ENCODE peak calls at places on chromosomes 16 and 17, in ten cellular contexts. One of them, this sample, is unnamed.

GRCh38 chr16:74226361-74226979 is 70.1 kb upstream of the PSMD7 start:
- DNase-seq in T-helper 22 cell: no peak
- DNase-seq in CD4-positive, alpha-beta memory T cell: no peak
- DNase-seq in right cardiac atrium: no peak
- DNase-seq in T-helper 17 cell: no peak
- DNase-seq in WERI-Rb-1: no peak
- DNase-seq in mucosa of gallbladder: no peak
- DNase-seq in Right ventricle myocardium superior: no peak
- DNase-seq in activated T-helper 1 cell treated with Interleukin-2 at 50 U/mL for 16 hours: no peak
- DNase-seq in stimulated activated CD8-positive, alpha-beta memory T cell treated with anti-CD3 and anti-CD28 coated beads, Interleukin-7, amount 100 ng/mL, for 4 hours: no peak
- DNase-seq in this sample: no peak

GRCh38 chr17:83173180-83173996 is 94.0 kb downstream of the METRNL start:
- DNase-seq in CD4-positive, alpha-beta memory T cell: no peak
- DNase-seq in mucosa of gallbladder: peak; percentile 7
- DNase-seq in T-helper 17 cell: no peak
- DNase-seq in right cardiac atrium: no peak
- DNase-seq in T-helper 22 cell: no peak
- DNase-seq in stimulated activated CD8-positive, alpha-beta memory T cell treated with anti-CD3 and anti-CD28 coated beads, Interleukin-7, amount 100 ng/mL, for 4 hours: no peak
- DNase-seq in WERI-Rb-1: peak; percentile 6
- DNase-seq in Right ventricle myocardium superior: peak; percentile 3
- DNase-seq in activated T-helper 1 cell treated with Interleukin-2 at 50 U/mL for 16 hours: no peak
- DNase-seq in this sample: no peak

GRCh38 chr17:46772013-46772878 is 46.2 kb downstream of the WNT3 start:
- DNase-seq in mucosa of gallbladder: no peak
- DNase-seq in Right ventricle myocardium superior: no peak
- DNase-seq in CD4-positive, alpha-beta memory T cell: no peak
- DNase-seq in WERI-Rb-1: no peak
- DNase-seq in stimulated activated CD8-positive, alpha-beta memory T cell treated with anti-CD3 and anti-CD28 coated beads, Interleukin-7, amount 100 ng/mL, for 4 hours: no peak
- DNase-seq in activated T-helper 1 cell treated with Interleukin-2 at 50 U/mL for 16 hours: no peak
- DNase-seq in right cardiac atrium: peak; percentile 41
- DNase-seq in T-helper 17 cell: no peak
- DNase-seq in T-helper 22 cell: no peak
- DNase-seq in this sample: peak; percentile 39

GRCh38 chr16:71952818-71953217 is 47.4 kb downstream of the PKD1L3 start:
- DNase-seq in activated T-helper 1 cell treated with Interleukin-2 at 50 U/mL for 16 hours: no peak
- DNase-seq in stimulated activated CD8-positive, alpha-beta memory T cell treated with anti-CD3 and anti-CD28 coated beads, Interleukin-7, amount 100 ng/mL, for 4 hours: no peak
- DNase-seq in Right ventricle myocardium superior: no peak
- DNase-seq in CD4-positive, alpha-beta memory T cell: no peak
- DNase-seq in mucosa of gallbladder: no peak
- DNase-seq in T-helper 17 cell: no peak
- DNase-seq in right cardiac atrium: no peak
- DNase-seq in T-helper 22 cell: no peak
- DNase-seq in WERI-Rb-1: no peak
- DNase-seq in this sample: no peak

GRCh38 chr17:57995076-57995956 is 7.3 kb upstream of the VEZF1 start:
- DNase-seq in T-helper 22 cell: peak; percentile 10
- DNase-seq in mucosa of gallbladder: peak; percentile 61
- DNase-seq in Right ventricle myocardium superior: peak; percentile 67
- DNase-seq in stimulated activated CD8-positive, alpha-beta memory T cell treated with anti-CD3 and anti-CD28 coated beads, Interleukin-7, amount 100 ng/mL, for 4 hours: peak; percentile 22
- DNase-seq in CD4-positive, alpha-beta memory T cell: peak; percentile 59
- DNase-seq in WERI-Rb-1: peak; percentile 84
- DNase-seq in right cardiac atrium: peak; percentile 53
- DNase-seq in T-helper 17 cell: peak; percentile 20
- DNase-seq in activated T-helper 1 cell treated with Interleukin-2 at 50 U/mL for 16 hours: peak; percentile 17
- DNase-seq in this sample: peak; percentile 22

GRCh38 chr16:30615358-30616076 is 5.3 kb upstream of the ZNF689 start:
- DNase-seq in stimulated activated CD8-positive, alpha-beta memory T cell treated with anti-CD3 and anti-CD28 coated beads, Interleukin-7, amount 100 ng/mL, for 4 hours: peak; percentile 42
- DNase-seq in WERI-Rb-1: peak; percentile 80
- DNase-seq in mucosa of gallbladder: no peak
- DNase-seq in activated T-helper 1 cell treated with Interleukin-2 at 50 U/mL for 16 hours: peak; percentile 41
- DNase-seq in Right ventricle myocardium superior: peak; percentile 60
- DNase-seq in T-helper 22 cell: peak; percentile 37
- DNase-seq in right cardiac atrium: no peak
- DNase-seq in T-helper 17 cell: peak; percentile 68
- DNase-seq in CD4-positive, alpha-beta memory T cell: peak; percentile 53
- DNase-seq in this sample: peak; percentile 44

GRCh38 chr16:89383095-89384003 is 107.0 kb downstream of the ANKRD11 start:
- DNase-seq in activated T-helper 1 cell treated with Interleukin-2 at 50 U/mL for 16 hours: no peak
- DNase-seq in Right ventricle myocardium superior: peak; percentile 66
- DNase-seq in right cardiac atrium: peak; percentile 51
- DNase-seq in mucosa of gallbladder: peak; percentile 59
- DNase-seq in WERI-Rb-1: peak; percentile 36
- DNase-seq in T-helper 22 cell: no peak
- DNase-seq in CD4-positive, alpha-beta memory T cell: no peak
- DNase-seq in stimulated activated CD8-positive, alpha-beta memory T cell treated with anti-CD3 and anti-CD28 coated beads, Interleukin-7, amount 100 ng/mL, for 4 hours: no peak
- DNase-seq in T-helper 17 cell: no peak
- DNase-seq in this sample: no peak

GRCh38 chr17:81323411-81323868 is 28.3 kb upstream of the SLC38A10 start:
- DNase-seq in activated T-helper 1 cell treated with Interleukin-2 at 50 U/mL for 16 hours: no peak
- DNase-seq in T-helper 17 cell: no peak
- DNase-seq in CD4-positive, alpha-beta memory T cell: no peak
- DNase-seq in right cardiac atrium: no peak
- DNase-seq in T-helper 22 cell: no peak
- DNase-seq in mucosa of gallbladder: no peak
- DNase-seq in WERI-Rb-1: no peak
- DNase-seq in stimulated activated CD8-positive, alpha-beta memory T cell treated with anti-CD3 and anti-CD28 coated beads, Interleukin-7, amount 100 ng/mL, for 4 hours: no peak
- DNase-seq in Right ventricle myocardium superior: no peak
- DNase-seq in this sample: no peak

GRCh38 chr16:64403352-64403751 is 718.5 kb downstream of the CDH11 start:
- DNase-seq in T-helper 17 cell: no peak
- DNase-seq in activated T-helper 1 cell treated with Interleukin-2 at 50 U/mL for 16 hours: no peak
- DNase-seq in WERI-Rb-1: no peak
- DNase-seq in right cardiac atrium: no peak
- DNase-seq in Right ventricle myocardium superior: no peak
- DNase-seq in CD4-positive, alpha-beta memory T cell: no peak
- DNase-seq in mucosa of gallbladder: no peak
- DNase-seq in stimulated activated CD8-positive, alpha-beta memory T cell treated with anti-CD3 and anti-CD28 coated beads, Interleukin-7, amount 100 ng/mL, for 4 hours: no peak
- DNase-seq in T-helper 22 cell: no peak
- DNase-seq in this sample: no peak

GRCh38 chr16:2473999-2474876 is 689 bp upstream of the TBC1D24 start:
- DNase-seq in T-helper 17 cell: peak; percentile 53
- DNase-seq in mucosa of gallbladder: peak; percentile 26
- DNase-seq in T-helper 22 cell: peak; percentile 36
- DNase-seq in WERI-Rb-1: peak; percentile 44
- DNase-seq in Right ventricle myocardium superior: peak; percentile 77
- DNase-seq in stimulated activated CD8-positive, alpha-beta memory T cell treated with anti-CD3 and anti-CD28 coated beads, Interleukin-7, amount 100 ng/mL, for 4 hours: peak; percentile 26
- DNase-seq in CD4-positive, alpha-beta memory T cell: peak; percentile 56
- DNase-seq in activated T-helper 1 cell treated with Interleukin-2 at 50 U/mL for 16 hours: peak; percentile 50
- DNase-seq in right cardiac atrium: peak; percentile 65
- DNase-seq in this sample: peak; percentile 56

GRCh38 chr17:79072544-79072943 is 2.1 kb upstream of the ENGASE start:
- DNase-seq in right cardiac atrium: no peak
- DNase-seq in T-helper 22 cell: no peak
- DNase-seq in WERI-Rb-1: no peak
- DNase-seq in activated T-helper 1 cell treated with Interleukin-2 at 50 U/mL for 16 hours: no peak
- DNase-seq in T-helper 17 cell: no peak
- DNase-seq in Right ventricle myocardium superior: no peak
- DNase-seq in CD4-positive, alpha-beta memory T cell: no peak
- DNase-seq in stimulated activated CD8-positive, alpha-beta memory T cell treated with anti-CD3 and anti-CD28 coated beads, Interleukin-7, amount 100 ng/mL, for 4 hours: no peak
- DNase-seq in mucosa of gallbladder: no peak
- DNase-seq in this sample: no peak

GRCh38 chr17:33233855-33234228 is 59.3 kb downstream of the ASIC2 start:
- DNase-seq in CD4-positive, alpha-beta memory T cell: peak; percentile 39
- DNase-seq in Right ventricle myocardium superior: no peak
- DNase-seq in T-helper 22 cell: no peak
- DNase-seq in mucosa of gallbladder: peak; percentile 39
- DNase-seq in T-helper 17 cell: peak; percentile 11
- DNase-seq in right cardiac atrium: no peak
- DNase-seq in activated T-helper 1 cell treated with Interleukin-2 at 50 U/mL for 16 hours: no peak
- DNase-seq in WERI-Rb-1: peak; percentile 34
- DNase-seq in stimulated activated CD8-positive, alpha-beta memory T cell treated with anti-CD3 and anti-CD28 coated beads, Interleukin-7, amount 100 ng/mL, for 4 hours: no peak
- DNase-seq in this sample: no peak

GRCh38 chr16:57091990-57092785 is at the start of gene CPNE2:
- DNase-seq in WERI-Rb-1: peak; percentile 71
- DNase-seq in T-helper 17 cell: no peak
- DNase-seq in mucosa of gallbladder: peak; percentile 25
- DNase-seq in Right ventricle myocardium superior: peak; percentile 77
- DNase-seq in right cardiac atrium: peak; percentile 69
- DNase-seq in CD4-positive, alpha-beta memory T cell: peak; percentile 15
- DNase-seq in stimulated activated CD8-positive, alpha-beta memory T cell treated with anti-CD3 and anti-CD28 coated beads, Interleukin-7, amount 100 ng/mL, for 4 hours: no peak
- DNase-seq in activated T-helper 1 cell treated with Interleukin-2 at 50 U/mL for 16 hours: peak; percentile 6
- DNase-seq in T-helper 22 cell: no peak
- DNase-seq in this sample: peak; percentile 52

GRCh38 chr16:4558026-4558425 is 1.9 kb downstream of the C16orf96 start:
- DNase-seq in CD4-positive, alpha-beta memory T cell: no peak
- DNase-seq in T-helper 17 cell: no peak
- DNase-seq in right cardiac atrium: no peak
- DNase-seq in Right ventricle myocardium superior: no peak
- DNase-seq in stimulated activated CD8-positive, alpha-beta memory T cell treated with anti-CD3 and anti-CD28 coated beads, Interleukin-7, amount 100 ng/mL, for 4 hours: no peak
- DNase-seq in activated T-helper 1 cell treated with Interleukin-2 at 50 U/mL for 16 hours: no peak
- DNase-seq in WERI-Rb-1: no peak
- DNase-seq in T-helper 22 cell: no peak
- DNase-seq in mucosa of gallbladder: no peak
- DNase-seq in this sample: no peak

GRCh38 chr17:19644493-19645210 is 3.9 kb upstream of the ALDH3A2 start:
- DNase-seq in CD4-positive, alpha-beta memory T cell: no peak
- DNase-seq in WERI-Rb-1: no peak
- DNase-seq in activated T-helper 1 cell treated with Interleukin-2 at 50 U/mL for 16 hours: no peak
- DNase-seq in T-helper 17 cell: no peak
- DNase-seq in Right ventricle myocardium superior: no peak
- DNase-seq in mucosa of gallbladder: no peak
- DNase-seq in stimulated activated CD8-positive, alpha-beta memory T cell treated with anti-CD3 and anti-CD28 coated beads, Interleukin-7, amount 100 ng/mL, for 4 hours: no peak
- DNase-seq in right cardiac atrium: no peak
- DNase-seq in T-helper 22 cell: no peak
- DNase-seq in this sample: no peak

This sample was measured in activated B cell treated with CpG ODN at 0.5 μM for 24 hours.